ENCODE peak calls at places on chromosomes 1 and 21, in seven cellular contexts. Y is esophagus muscularis mucosa, M is GM23338, I is upper lobe of left lung, E is Panc1, H is K562, D is HL-60. P is an unnamed sample.
A peak's percentile ranks its signal among the peaks of the same experiment; 100 is the strongest.

GRCh38 chr1:202501281-202501680 is 152.8 kb downstream of the PPP1R12B start:
- DNase-seq in M (peak; percentile 28), D (no peak), H (peak; percentile 47), E (peak; percentile 38), Y (no peak), I (no peak), P (no peak)

GRCh38 chr1:235908742-235909520 is 42.2 kb upstream of the LYST start:
- DNase-seq in M (no peak), I (no peak), Y (no peak), E (no peak), H (no peak), D (no peak), P (no peak)

GRCh38 chr1:102902045-102902444 is 206.3 kb downstream of the COL11A1 start:
- DNase-seq in D (no peak), E (no peak), M (no peak), Y (no peak), H (no peak), I (no peak), P (no peak)

GRCh38 chr1:24864409-24864808 is 65.7 kb downstream of the RUNX3 start:
- DNase-seq in M (peak; percentile 40), H (no peak), E (no peak), I (no peak), D (no peak), Y (no peak), P (no peak)

GRCh38 chr1:36324322-36324802 is 917 bp upstream of the EVA1B start:
- DNase-seq in I (no peak), Y (no peak), E (no peak), M (no peak), D (no peak), H (no peak), P (no peak)

GRCh38 chr1:2796890-2797740 is 4.4 kb downstream of the TTC34 start:
- DNase-seq in I (peak; percentile 29), E (no peak), Y (no peak), H (no peak), D (no peak), M (no peak), P (no peak)

GRCh38 chr1:156524481-156524869 is 23.9 kb upstream of the MEF2D start:
- DNase-seq in I (no peak), D (peak; percentile 72), Y (no peak), H (peak; percentile 30), M (no peak), E (no peak), P (no peak)

GRCh38 chr1:222663535-222663934 is 45.6 kb downstream of the MIA3 start:
- DNase-seq in D (no peak), Y (no peak), H (no peak), E (no peak), M (no peak), I (no peak), P (no peak)

GRCh38 chr1:11806307-11806936 is 431 bp downstream of the CLCN6 start:
- DNase-seq in M (no peak), Y (no peak), E (peak; percentile 22), H (peak; percentile 79), D (peak; percentile 29), I (no peak), P (peak; percentile 78)

GRCh38 chr1:45887156-45887842 is 83.9 kb downstream of the MAST2 start:
- DNase-seq in M (no peak), E (no peak), Y (no peak), D (no peak), I (no peak), H (no peak), P (no peak)

GRCh38 chr1:200602632-200603031 is 17.9 kb downstream of the KIF14 start:
- DNase-seq in E (no peak), I (no peak), M (no peak), D (no peak), Y (no peak), H (no peak), P (no peak)

GRCh38 chr1:35533596-35533995 is 23.6 kb downstream of the KIAA0319L start:
- DNase-seq in E (no peak), H (peak; percentile 53), Y (no peak), D (no peak), M (no peak), I (no peak), P (no peak)

GRCh38 chr1:203706444-203706843 is 58.5 kb upstream of the LAX1 start:
- DNase-seq in E (no peak), M (no peak), I (no peak), D (no peak), Y (no peak), H (no peak), P (no peak)

GRCh38 chr1:235319255-235319654 is 8.7 kb downstream of the ARID4B start:
- DNase-seq in E (no peak), D (no peak), Y (no peak), M (no peak), I (no peak), H (no peak), P (no peak)

GRCh38 chr1:174777262-174777661 is 222.5 kb upstream of the CACYBP start:
- DNase-seq in M (no peak), Y (no peak), H (no peak), I (no peak), E (no peak), D (no peak), P (no peak)

GRCh38 chr1:42700006-42700405 is 17.8 kb downstream of the YBX1 start:
- DNase-seq in D (no peak), Y (no peak), E (no peak), H (no peak), I (no peak), M (no peak), P (no peak)

GRCh38 chr1:55369474-55369873 is 154.3 kb upstream of the USP24 start:
- DNase-seq in I (no peak), D (no peak), E (no peak), Y (peak; percentile 55), M (no peak), H (no peak), P (no peak)

GRCh38 chr1:234597894-234598293 is 12.1 kb downstream of the IRF2BP2 start:
- DNase-seq in M (peak; percentile 63), H (peak; percentile 81), E (no peak), Y (no peak), I (no peak), D (peak; percentile 76), P (no peak)

GRCh38 chr21:14308234-14308633 is 74.7 kb downstream of the HSPA13 start:
- DNase-seq in M (no peak), D (peak; percentile 47), H (no peak), Y (no peak), E (no peak), I (no peak), P (no peak)

GRCh38 chr1:116990612-116991151 is 10.9 kb upstream of the CD101 start:
- DNase-seq in I (peak; percentile 72), H (no peak), E (no peak), Y (no peak), D (peak; percentile 82), M (no peak), P (no peak)

GRCh38 chr1:64654519-64655341 is 90.1 kb upstream of the RAVER2 start:
- DNase-seq in E (no peak), M (no peak), H (no peak), Y (no peak), I (no peak), D (no peak), P (no peak)

GRCh38 chr1:6795661-6796060 is 10.4 kb downstream of the CAMTA1 start:
- DNase-seq in M (no peak), E (no peak), I (no peak), Y (no peak), D (no peak), H (no peak), P (no peak)

GRCh38 chr1:48492392-48492791 is 20.4 kb upstream of the SPATA6 start:
- DNase-seq in D (no peak), I (no peak), M (no peak), E (no peak), H (no peak), Y (no peak), P (no peak)
- TF ChIP-seq POLR2AphosphoS5 in D (no peak), I (no peak), M (no peak), E (no peak), H (no peak), Y (no peak), P (no peak)

DNA sequence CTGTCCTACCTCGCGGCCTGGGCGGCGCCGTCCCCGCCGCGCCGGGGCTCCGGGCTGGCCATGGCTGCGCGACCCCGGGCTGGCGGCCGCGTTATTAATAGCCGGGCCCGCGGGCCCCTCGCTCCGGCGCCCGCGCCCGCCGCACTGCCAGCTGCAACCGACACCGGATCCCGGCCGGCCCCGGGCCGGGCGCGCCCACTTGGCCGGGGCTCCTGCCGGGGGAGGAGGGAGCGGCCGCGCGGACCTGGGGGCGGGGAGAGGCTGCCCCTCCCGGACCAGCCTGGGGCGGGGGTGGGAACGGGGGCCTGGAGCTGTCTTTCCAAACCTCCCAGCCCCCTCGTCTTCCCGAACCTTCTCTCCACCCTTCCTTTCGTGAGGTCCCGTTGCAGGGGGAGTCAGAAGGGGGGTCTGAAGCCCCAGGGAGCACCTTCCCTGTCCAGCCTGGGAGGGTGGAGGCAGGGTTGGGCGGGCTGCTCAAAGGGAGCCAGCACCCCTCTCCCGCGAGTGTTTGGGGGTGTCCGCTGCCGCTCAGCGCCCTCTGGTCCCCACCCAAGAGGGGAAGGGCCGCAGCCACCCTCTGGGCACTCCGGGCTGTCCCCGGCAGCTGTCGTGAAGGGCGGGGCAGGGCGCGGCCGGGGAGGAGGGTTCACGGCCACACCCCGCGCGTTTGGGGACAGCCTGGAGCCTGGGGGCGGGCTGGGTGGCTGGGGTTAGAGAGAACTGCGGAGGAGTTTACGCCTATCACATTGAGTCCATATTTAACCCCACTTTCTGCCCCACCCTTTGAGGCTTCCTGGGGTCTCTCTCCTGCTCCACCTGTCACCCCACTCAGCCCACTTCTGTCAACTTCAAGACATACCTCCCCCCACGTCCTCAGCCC is at the start of gene SYNC:
- DNase-seq in H (peak; percentile 92), E (no peak), M (peak; percentile 51), D (no peak), I (peak; percentile 92), Y (no peak), P (peak; percentile 50)
- TF ChIP-seq POLR2AphosphoS5 in H (peak; percentile 28), E (no peak), M (no peak), D (no peak), I (peak; percentile 61), Y (peak; percentile 25), P (no peak)

GRCh38 chr1:227318852-227319607 is 738 bp upstream of the CDC42BPA start:
- DNase-seq in H (peak; percentile 56), E (no peak), D (no peak), Y (no peak), I (no peak), M (peak; percentile 79), P (no peak)

GRCh38 chr1:227316456-227316855 is 1.8 kb downstream of the CDC42BPA start:
- DNase-seq in Y (no peak), M (no peak), E (no peak), D (no peak), I (no peak), H (no peak), P (no peak)

GRCh38 chr1:227316941-227317540 is 1.3 kb downstream of the CDC42BPA start:
- DNase-seq in H (peak; percentile 66), E (no peak), Y (no peak), M (no peak), I (no peak), D (no peak), P (no peak)

GRCh38 chr1:227317541-227318002 is 720 bp downstream of the CDC42BPA start:
- DNase-seq in M (peak; percentile 82), Y (no peak), E (no peak), H (peak; percentile 78), D (peak; percentile 3), I (no peak), P (no peak)

GRCh38 chr1:227318003-227318851 is at the start of gene CDC42BPA:
- DNase-seq in I (peak; percentile 93), E (no peak), D (peak; percentile 36), H (peak; percentile 95), Y (no peak), M (peak; percentile 80), P (peak; percentile 37)
- TF ChIP-seq POLR2AphosphoS5 in I (peak; percentile 70), E (peak; percentile 63), D (peak; percentile 18), H (peak; percentile 75), Y (peak; percentile 51), M (peak; percentile 60), P (no peak)

GRCh38 chr21:34148826-34149558 is 75.6 kb downstream of the MRPS6 start:
- DNase-seq in I (no peak), E (no peak), Y (peak; percentile 21), H (no peak), M (no peak), D (no peak), P (no peak)
- TF ChIP-seq POLR2AphosphoS5 in I (no peak), E (no peak), Y (no peak), H (no peak), M (no peak), D (no peak), P (no peak)

P was measured in GM12892.